ENCODE peak calls at places on chromosome 19, in eight cellular contexts. A is neural progenitor cell, I is omental fat pad, D is lower leg skin, N is GM12864, W is heart left ventricle, X is AG10803, M is progenitor cell of endocrine pancreas. R is an unnamed sample.

GRCh38 chr19:28864577-28865042 is 348.3 kb downstream of the UQCRFS1 start:
- DNase-seq in N (no peak), I (no peak), W (peak), M (no peak), D (no peak), A (no peak), X (no peak), R (no peak)

GRCh38 chr19:46859637-46860124 is 1.1 kb upstream of the ARHGAP35 start:
- DNase-seq in X (peak), M (no peak), I (peak), W (peak), D (peak), N (no peak), A (no peak), R (no peak)

GRCh38 chr19:10552596-10553053 is 8.9 kb downstream of the ATG4D start:
- DNase-seq in M (no peak), I (no peak), D (no peak), A (no peak), N (no peak), W (no peak), X (no peak), R (no peak)

GRCh38 chr19:43755256-43755801 is 567 bp upstream of the SMG9 start:
- DNase-seq in M (peak), D (peak), I (peak), N (no peak), A (peak), X (peak), W (peak), R (peak)

GRCh38 chr19:5138606-5139594 is 170.0 kb downstream of the KDM4B start:
- DNase-seq in W (peak), N (peak), M (no peak), D (peak), A (no peak), X (peak), I (no peak), R (no peak)

GRCh38 chr19:27964165-27964564 is 1248.8 kb downstream of the UQCRFS1 start:
- DNase-seq in N (no peak), X (no peak), A (no peak), D (no peak), M (no peak), I (no peak), W (no peak), R (no peak)

GRCh38 chr19:43101950-43102349 is 19.4 kb upstream of the PSG2 start:
- DNase-seq in W (no peak), D (no peak), M (no peak), X (no peak), N (no peak), I (no peak), A (no peak), R (no peak)

GRCh38 chr19:42270346-42271044 is 1.4 kb downstream of the CIC start:
- DNase-seq in W (peak), N (no peak), M (no peak), X (peak), D (no peak), A (no peak), I (no peak), R (no peak)

GRCh38 chr19:38707512-38708114 is 36.7 kb downstream of the CAPN12 start:
- DNase-seq in M (no peak), X (no peak), W (peak), I (no peak), A (no peak), D (no peak), N (no peak), R (no peak)

GRCh38 chr19:34677386-34678084 is at the start of gene ZNF302:
- DNase-seq in M (peak), X (peak), A (peak), W (peak), N (peak), I (peak), D (peak), R (peak)

GRCh38 chr19:32676186-32676894 is 692 bp downstream of the RGS9BP start:
- DNase-seq in N (no peak), A (peak), X (no peak), M (peak), D (no peak), I (no peak), W (no peak), R (no peak)

GRCh38 chr19:6033744-6034264 is 55.9 kb upstream of the RANBP3 start:
- DNase-seq in I (no peak), D (no peak), A (no peak), W (no peak), X (no peak), M (no peak), N (no peak), R (peak)

GRCh38 chr19:38795549-38795948 is 6.5 kb downstream of the LGALS7B start:
- DNase-seq in N (no peak), I (no peak), D (no peak), M (no peak), X (no peak), A (no peak), W (no peak), R (no peak)

GRCh38 chr19:46371371-46371901 is 24.5 kb downstream of the PPP5C start:
- DNase-seq in I (no peak), A (no peak), W (no peak), M (no peak), N (no peak), X (no peak), D (no peak), R (no peak)

GRCh38 chr19:29714953-29715694 is at the start of gene C19orf12:
- DNase-seq in D (no peak), W (peak), X (peak), I (no peak), N (no peak), A (peak), M (peak), R (no peak)

GRCh38 chr19:55370305-55370988 is at the start of gene IL11:
- DNase-seq in W (no peak), I (no peak), D (no peak), X (peak), N (no peak), A (peak), M (no peak), R (no peak)

GRCh38 chr19:33673258-33673875 is 51.6 kb downstream of the CHST8 start:
- DNase-seq in N (no peak), A (no peak), D (no peak), I (no peak), X (no peak), M (no peak), W (no peak), R (peak)

GRCh38 chr19:30160426-30160825 is 211.8 kb upstream of the ZNF536 start:
- DNase-seq in A (no peak), I (no peak), N (no peak), X (no peak), M (no peak), D (no peak), W (no peak), R (peak)

GRCh38 chr19:44904426-44904994 is 1.1 kb upstream of the APOE start:
- DNase-seq in X (no peak), I (no peak), W (no peak), M (no peak), A (peak), N (no peak), D (no peak), R (no peak)

GRCh38 chr19:28961772-28962500 is 251.0 kb downstream of the UQCRFS1 start:
- DNase-seq in M (no peak), N (no peak), W (no peak), X (peak), A (no peak), I (no peak), D (no peak), R (no peak)

GRCh38 chr19:38740252-38740592 is 4.1 kb downstream of the CAPN12 start:
- DNase-seq in N (no peak), W (no peak), D (no peak), A (no peak), X (no peak), M (no peak), I (no peak), R (no peak)

GRCh38 chr19:41427647-41428480 is 690 bp upstream of the B3GNT8 start:
- DNase-seq in D (no peak), N (no peak), W (peak), M (no peak), X (peak), I (no peak), A (peak), R (no peak)

GRCh38 chr19:58338825-58339558 is 12.2 kb downstream of the ZSCAN22 start:
- DNase-seq in W (no peak), A (peak), D (no peak), N (no peak), M (no peak), X (no peak), I (no peak), R (no peak)

GRCh38 chr19:48487544-48487943 is 18.4 kb downstream of the CYTH2 start:
- DNase-seq in X (no peak), I (no peak), W (no peak), D (no peak), N (no peak), A (no peak), M (no peak), R (no peak)

GRCh38 chr19:14632286-14632685 is 42.4 kb downstream of the ADGRE3 start:
- DNase-seq in I (no peak), M (no peak), X (no peak), D (no peak), A (no peak), N (peak), W (no peak), R (no peak)

GRCh38 chr19:3642987-3643386 is 16.4 kb upstream of the CACTIN start:
- DNase-seq in W (no peak), N (no peak), X (no peak), I (no peak), A (peak), M (no peak), D (no peak), R (no peak)

GRCh38 chr19:13574933-13575332 is 68.7 kb upstream of the CACNA1A start:
- DNase-seq in D (no peak), A (peak), W (no peak), N (no peak), M (no peak), X (peak), I (no peak), R (no peak)
- TF ChIP-seq CTCF in D (no peak), A (peak), W (no peak), N (peak), M (peak), X (peak), I (no peak), R (no peak)

DNA sequence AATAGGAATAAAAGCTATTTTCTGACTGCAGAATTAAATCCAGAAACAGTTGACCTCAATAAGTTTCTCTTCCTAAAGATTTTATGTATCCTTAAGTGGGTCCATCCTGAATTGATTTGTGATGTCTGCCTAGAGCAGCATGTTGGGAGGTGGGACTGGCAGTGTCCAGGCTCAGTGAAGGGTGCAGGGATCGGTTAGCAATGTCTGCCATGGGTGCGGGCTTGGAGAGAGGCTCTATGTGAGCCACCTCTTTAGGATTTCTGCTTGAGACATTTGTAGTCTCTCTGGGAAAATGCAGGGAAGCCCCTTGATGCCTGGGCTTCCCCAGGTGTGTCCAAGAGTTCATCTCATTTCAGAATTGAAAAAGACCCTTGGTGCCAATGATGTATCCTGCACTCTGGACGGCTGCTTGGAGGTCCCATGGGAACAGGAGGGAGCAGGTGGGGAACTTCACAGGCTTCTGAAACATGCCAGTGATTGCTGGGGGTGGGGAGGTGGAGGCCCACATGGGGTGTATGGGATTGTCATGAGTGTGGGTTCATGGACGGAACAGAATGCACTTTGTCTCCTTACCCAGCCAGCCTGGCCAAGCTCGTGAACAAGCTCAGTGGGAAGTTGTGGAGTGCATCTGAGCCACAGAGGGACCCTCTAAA is 6.2 kb upstream of the COLGALT1 start:
- DNase-seq in N (no peak), D (no peak), I (no peak), W (no peak), A (no peak), M (no peak), X (no peak), R (no peak)
- TF ChIP-seq CTCF in N (no peak), D (no peak), I (no peak), W (no peak), A (no peak), M (no peak), X (no peak), R (no peak)

GRCh38 chr19:17125052-17125727 is 49.6 kb downstream of the MYO9B start:
- DNase-seq in I (no peak), X (peak), M (no peak), D (no peak), W (no peak), A (no peak), N (peak), R (no peak)
- TF ChIP-seq CTCF in I (no peak), X (no peak), M (no peak), D (no peak), W (no peak), A (no peak), N (no peak), R (no peak)

GRCh38 chr19:7386308-7386707 is 37.6 kb downstream of the ARHGEF18 start:
- DNase-seq in X (no peak), D (no peak), I (no peak), W (no peak), A (no peak), N (no peak), M (no peak), R (no peak)

GRCh38 chr19:7385062-7385461 is 36.3 kb downstream of the ARHGEF18 start:
- DNase-seq in I (no peak), N (no peak), M (no peak), X (no peak), D (no peak), A (no peak), W (no peak), R (no peak)

GRCh38 chr19:7381073-7381390 is 32.3 kb downstream of the ARHGEF18 start:
- DNase-seq in N (no peak), A (no peak), M (no peak), I (no peak), W (no peak), D (no peak), X (no peak), R (no peak)

GRCh38 chr19:7383284-7383683 is 34.5 kb downstream of the ARHGEF18 start:
- DNase-seq in I (no peak), M (no peak), A (no peak), X (no peak), N (no peak), W (no peak), D (no peak), R (no peak)

DNA sequence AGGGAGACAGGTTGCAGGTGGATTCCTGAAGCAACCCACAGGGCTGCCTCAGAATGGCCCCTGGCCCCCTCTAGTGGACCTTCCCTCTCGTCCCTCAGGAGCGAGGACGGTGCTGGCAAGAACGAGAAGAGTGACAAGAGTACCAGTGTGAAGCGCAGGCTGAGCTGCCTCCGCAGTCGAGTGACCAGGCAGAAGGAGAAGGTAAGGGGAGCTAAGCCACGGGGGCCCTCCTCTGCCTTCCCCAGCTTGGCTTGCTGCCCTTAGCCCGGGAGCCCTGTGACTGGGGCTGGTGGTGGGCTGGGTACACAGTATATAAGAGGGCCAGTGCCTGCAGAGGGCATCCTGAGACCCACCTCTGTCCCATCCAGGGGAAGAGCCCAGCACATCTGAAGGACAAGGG is 34.0 kb downstream of the ARHGEF18 start:
- DNase-seq in M (no peak), X (no peak), D (no peak), I (no peak), N (no peak), W (no peak), A (peak), R (no peak)
- TF ChIP-seq CTCF in M (peak), X (no peak), D (no peak), I (no peak), N (no peak), W (no peak), A (peak), R (no peak)

GRCh38 chr19:31408460-31409124 is 59.4 kb upstream of the TSHZ3 start:
- DNase-seq in W (peak), D (no peak), N (no peak), M (no peak), A (no peak), I (no peak), X (peak), R (no peak)
- TF ChIP-seq CTCF in W (no peak), D (no peak), N (no peak), M (no peak), A (no peak), I (no peak), X (no peak), R (no peak)

GRCh38 chr19:19860756-19861390 is 4.8 kb upstream of the ZNF253 start:
- DNase-seq in N (no peak), W (no peak), A (peak), D (no peak), X (no peak), I (peak), M (peak), R (no peak)

GRCh38 chr19:19865750-19866598 is at the start of gene ZNF253:
- DNase-seq in D (peak), W (peak), A (peak), N (peak), X (peak), M (peak), I (peak), R (peak)

GRCh38 chr19:19871932-19872331 is 6.2 kb downstream of the ZNF253 start:
- DNase-seq in D (no peak), W (no peak), I (no peak), X (no peak), N (no peak), M (no peak), A (no peak), R (no peak)

GRCh38 chr19:19866599-19867248 is 1.0 kb downstream of the ZNF253 start:
- DNase-seq in I (no peak), D (peak), N (peak), M (peak), A (peak), X (peak), W (no peak), R (no peak)
- TF ChIP-seq CTCF in I (no peak), D (no peak), N (no peak), M (no peak), A (no peak), X (no peak), W (no peak), R (no peak)

DNA sequence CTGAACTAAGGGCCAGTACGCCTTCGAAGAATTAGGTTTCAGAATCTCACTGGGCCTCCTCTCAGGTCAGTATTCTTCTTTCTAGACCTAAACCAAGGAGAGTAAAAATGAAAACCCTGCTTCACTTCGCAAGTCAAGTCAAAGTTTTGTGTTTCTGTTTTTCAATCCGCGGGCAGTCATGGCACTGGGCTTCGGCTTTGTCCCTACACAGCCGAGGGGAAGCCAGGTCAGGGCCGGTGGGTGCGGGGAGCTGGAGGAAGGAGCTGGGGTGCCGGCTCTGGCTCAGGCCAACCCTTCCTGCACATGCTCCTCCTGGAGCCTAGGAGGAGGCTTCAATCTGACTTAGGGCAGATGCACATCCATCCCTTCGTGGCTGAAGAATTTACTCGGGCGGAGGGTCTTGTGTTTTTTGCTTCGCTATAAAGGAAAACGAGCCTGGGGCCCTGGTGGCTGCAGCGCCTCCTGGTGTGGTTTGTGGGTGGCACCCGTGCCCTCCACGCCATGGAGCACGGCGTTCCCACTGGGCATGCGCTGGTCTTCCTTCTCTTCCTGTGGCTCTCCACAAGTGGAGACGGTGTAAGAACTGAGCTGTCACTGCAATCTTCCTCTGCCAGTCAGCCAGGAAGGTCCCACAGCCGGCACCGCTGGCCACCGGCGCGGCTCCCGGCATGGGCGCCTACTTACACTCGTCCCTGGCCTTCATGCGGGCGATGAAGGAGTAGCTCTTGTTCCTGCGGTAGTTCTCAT is 22.5 kb downstream of the C19orf44 start:
- DNase-seq in A (no peak), D (no peak), W (no peak), X (no peak), N (no peak), I (no peak), M (no peak), R (no peak)
- TF ChIP-seq CTCF in A (peak), D (no peak), W (no peak), X (no peak), N (no peak), I (no peak), M (peak), R (no peak)

GRCh38 chr19:51564791-51565190 is 6.3 kb upstream of the ZNF175 start:
- DNase-seq in N (peak), W (no peak), M (no peak), X (no peak), I (no peak), D (no peak), A (no peak), R (no peak)
- TF ChIP-seq CTCF in N (peak), W (no peak), M (no peak), X (no peak), I (no peak), D (no peak), A (no peak), R (no peak)

DNA sequence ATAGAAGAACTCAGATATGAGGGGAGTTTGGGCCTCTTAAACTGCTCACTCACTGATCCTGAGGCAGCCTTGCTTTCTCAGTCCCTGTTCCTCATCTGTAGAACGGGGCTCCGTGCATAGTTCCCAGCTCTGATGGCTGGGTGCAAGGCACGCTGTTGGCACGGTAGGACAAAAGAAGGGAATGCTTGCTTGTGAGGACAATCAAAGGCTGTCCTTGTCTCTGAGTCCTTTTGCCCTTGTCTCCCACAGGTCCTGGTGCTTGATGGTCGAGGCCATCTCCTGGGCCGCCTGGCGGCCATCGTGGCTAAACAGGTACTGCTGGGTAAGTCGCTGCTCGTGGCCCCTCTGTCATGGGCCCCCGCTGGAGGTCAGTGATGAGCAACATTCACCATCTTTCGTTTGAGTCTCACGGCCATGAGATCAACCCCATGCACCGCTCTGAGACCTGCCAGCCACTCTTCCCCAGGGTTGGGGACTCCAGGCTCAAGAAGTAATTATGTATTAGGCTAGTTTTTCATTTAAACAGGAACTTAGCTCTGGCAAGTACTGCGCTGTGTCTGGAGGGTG is 2.3 kb downstream of the RPL13A start:
- DNase-seq in W (no peak), X (no peak), M (no peak), I (no peak), D (no peak), A (peak), N (no peak), R (no peak)
- TF ChIP-seq CTCF in W (no peak), X (no peak), M (no peak), I (no peak), D (no peak), A (no peak), N (peak), R (no peak)

DNA sequence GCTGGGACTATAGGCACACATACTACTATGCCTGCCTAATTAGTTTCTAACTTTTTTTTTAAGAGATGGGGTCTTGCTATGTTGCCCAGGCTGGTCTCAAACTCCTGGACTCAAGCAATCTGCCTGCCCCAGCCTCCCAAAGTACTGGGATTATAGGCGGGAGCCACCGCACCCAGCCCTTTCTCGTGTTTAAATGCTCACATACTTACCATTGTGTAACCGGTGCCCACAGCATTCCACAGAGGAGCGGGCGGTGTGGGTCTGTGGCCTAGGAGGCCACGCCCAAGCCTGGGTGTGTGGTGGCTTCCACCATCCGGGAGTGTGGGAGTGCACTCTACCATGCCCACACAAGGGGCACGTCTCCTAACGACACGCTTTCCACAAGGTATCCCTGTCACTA is 7.7 kb downstream of the LMNB2 start:
- DNase-seq in W (no peak), M (no peak), I (no peak), X (peak), N (no peak), A (no peak), D (no peak), R (no peak)
- TF ChIP-seq CTCF in W (no peak), M (no peak), I (no peak), X (no peak), N (no peak), A (no peak), D (no peak), R (no peak)

R was measured in osteocyte.